ENCODE peak calls at places on chromosome 12, in five cellular contexts. G, R, C, F and Y are unnamed samples.

GRCh38 chr12:11771895-11772502 is 122.5 kb downstream of the ETV6 start:
- DNase-seq in G (no peak), R (no peak), C (no peak), F (no peak), Y (no peak)

GRCh38 chr12:84712747-84713146 is 199.9 kb downstream of the SLC6A15 start:
- DNase-seq in G (no peak), R (no peak), C (no peak), F (no peak), Y (no peak)

GRCh38 chr12:10939163-10939562 is at the start of gene TAS2R14:
- DNase-seq in G (no peak), R (no peak), C (no peak), F (no peak), Y (no peak)

GRCh38 chr12:112828534-112828933 is 37.0 kb downstream of the RPH3A start:
- DNase-seq in G (no peak), R (no peak), C (no peak), F (no peak), Y (no peak)

GRCh38 chr12:55705802-55706402 is 1.8 kb downstream of the ITGA7 start:
- DNase-seq in G (peak), R (no peak), C (no peak), F (peak), Y (no peak)

GRCh38 chr12:52243264-52243773 is 10.3 kb downstream of the KRT7 start:
- DNase-seq in G (no peak), R (no peak), C (no peak), F (no peak), Y (peak)

GRCh38 chr12:2076196-2076570 is 23.4 kb downstream of the CACNA1C start:
- DNase-seq in G (no peak), R (no peak), C (no peak), F (no peak), Y (no peak)

GRCh38 chr12:20142295-20142694 is 226.0 kb upstream of the PDE3A start:
- DNase-seq in G (no peak), R (no peak), C (no peak), F (no peak), Y (peak)

GRCh38 chr12:42332301-42332894 is 6.4 kb downstream of the PPHLN1 start:
- DNase-seq in G (peak), R (peak), C (no peak), F (peak), Y (peak)

GRCh38 chr12:20212036-20212435 is 156.3 kb upstream of the PDE3A start:
- DNase-seq in G (no peak), R (no peak), C (no peak), F (no peak), Y (no peak)

GRCh38 chr12:98221243-98221808 is 294.1 kb upstream of the TMPO start:
- DNase-seq in G (no peak), R (no peak), C (no peak), F (no peak), Y (no peak)
- TF ChIP-seq EP300 in G (no peak), R (no peak), C (no peak), F (no peak), Y (no peak)

DNA sequence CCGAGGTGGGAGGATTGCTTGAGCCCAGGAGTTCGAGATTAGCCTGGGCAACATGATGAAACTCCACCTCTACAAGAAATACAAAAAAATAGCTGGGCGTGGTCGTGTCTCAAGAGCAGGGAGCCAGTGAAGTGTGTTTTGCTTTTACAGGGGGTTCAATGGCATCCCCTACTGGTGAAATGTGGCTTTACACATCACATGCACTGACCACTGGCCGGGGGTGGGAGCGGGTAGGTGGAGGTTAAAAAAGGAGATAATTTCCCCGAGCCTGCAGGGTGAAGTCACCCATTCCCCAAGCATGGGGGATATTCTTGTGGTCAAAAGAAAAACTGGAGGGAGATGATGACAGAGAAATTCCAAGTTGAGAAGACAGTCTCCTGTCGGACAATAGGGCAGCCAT is 63.6 kb upstream of the PWP1 start:
- DNase-seq in G (no peak), R (peak), C (no peak), F (peak), Y (peak)
- TF ChIP-seq SMC3 in G (peak), R (no peak), C (no peak), F (peak), Y (peak)

GRCh38 chr12:123131291-123131831 is 19.5 kb downstream of the PITPNM2 start:
- DNase-seq in G (no peak), R (no peak), C (no peak), F (no peak), Y (no peak)

GRCh38 chr12:123121670-123122069 is 29.2 kb downstream of the PITPNM2 start:
- DNase-seq in G (no peak), R (no peak), C (no peak), F (no peak), Y (no peak)

GRCh38 chr12:123129651-123130050 is 21.2 kb downstream of the PITPNM2 start:
- DNase-seq in G (no peak), R (no peak), C (no peak), F (no peak), Y (no peak)

GRCh38 chr12:123122649-123123048 is 28.2 kb downstream of the PITPNM2 start:
- DNase-seq in G (no peak), R (no peak), C (no peak), F (no peak), Y (no peak)

GRCh38 chr12:123126294-123127144 is 24.4 kb downstream of the PITPNM2 start:
- DNase-seq in G (peak), R (peak), C (no peak), F (peak), Y (no peak)
- TF ChIP-seq EP300 in G (peak), R (no peak), C (no peak), F (peak), Y (peak)

GRCh38 chr12:93938921-93939320 is 209.5 kb upstream of the PLXNC1 start:
- DNase-seq in G (no peak), R (no peak), C (no peak), F (no peak), Y (no peak)
- TF ChIP-seq SMC3 in G (no peak), R (no peak), C (no peak), F (no peak), Y (no peak)

DNA sequence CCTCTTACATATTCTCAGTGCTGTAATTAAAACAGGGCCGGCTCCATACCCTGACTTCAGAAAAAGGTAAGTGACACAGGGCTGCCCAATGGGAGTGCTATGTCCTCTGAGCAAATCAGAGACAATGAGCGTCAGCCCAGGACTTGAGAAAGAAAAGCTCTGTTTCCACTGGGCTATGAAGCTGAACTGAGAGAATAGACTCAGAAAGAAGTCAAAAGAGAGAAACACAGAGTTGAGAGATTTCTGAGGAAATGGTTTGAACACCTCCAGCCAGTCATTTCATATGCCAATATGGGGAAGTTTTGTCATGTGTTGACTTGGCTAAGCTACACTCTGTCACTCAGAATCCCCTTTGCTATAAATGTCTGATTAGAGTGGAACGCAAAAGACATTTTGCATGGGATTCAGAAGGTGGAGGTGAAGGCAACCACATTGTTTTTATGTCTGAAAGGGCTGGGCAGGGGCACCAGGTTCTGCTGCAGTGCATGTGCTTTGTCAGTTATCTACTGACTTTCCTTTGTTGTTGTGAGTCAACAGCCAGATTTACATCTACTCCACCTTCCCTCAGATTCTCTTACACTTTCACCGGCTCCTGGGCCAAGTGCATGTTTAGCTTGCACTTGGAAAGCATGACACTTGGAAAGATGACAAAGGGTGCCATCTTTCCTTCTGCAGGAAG is 313.3 kb downstream of the DUSP6 start:
- DNase-seq in G (no peak), R (no peak), C (no peak), F (no peak), Y (no peak)
- TF ChIP-seq EP300 in G (no peak), R (no peak), C (no peak), F (no peak), Y (no peak)

DNA sequence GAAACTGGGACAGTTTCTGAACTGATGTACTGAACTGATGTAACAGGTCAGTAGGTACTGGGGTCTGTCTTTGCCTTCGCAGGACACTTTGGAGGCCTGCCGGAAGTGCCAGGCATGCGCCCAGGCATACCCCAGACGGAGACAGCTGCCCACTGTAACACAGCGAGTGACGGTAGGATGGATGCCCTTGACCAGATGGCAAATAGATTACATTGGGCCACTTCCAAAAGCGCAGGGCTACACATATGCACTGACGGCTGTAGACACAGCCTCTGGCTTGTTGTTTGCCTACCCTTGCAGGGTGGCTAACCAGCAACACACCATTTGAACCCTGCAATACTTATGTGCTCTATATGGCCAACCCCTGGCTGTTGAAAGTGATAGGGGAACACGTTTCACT is 94.1 kb upstream of the TMPO start:
- DNase-seq in G (no peak), R (no peak), C (no peak), F (no peak), Y (peak)
- TF ChIP-seq SMC3 in G (no peak), R (no peak), C (no peak), F (no peak), Y (no peak)

GRCh38 chr12:108730337-108731104 is 797 bp downstream of the CORO1C start:
- DNase-seq in G (peak), R (peak), C (no peak), F (peak), Y (peak)
- TF ChIP-seq EP300 in G (no peak), R (no peak), C (no peak), F (peak), Y (no peak)